ENCODE peak calls at places on chromosomes 5 and 9, in four cellular contexts. T is brain microvascular endothelial cell, E is SK-N-SH, P is fibroblast of the aortic adventitia. Y is an unnamed sample.

GRCh38 chr5:181259283-181259682 is 1.7 kb downstream of the TRIM52 start:
- DNase-seq in T (no peak), E (no peak), P (no peak), Y (no peak)

GRCh38 chr5:79235222-79235577 is 731 bp upstream of the JMY start:
- DNase-seq in T (no peak), E (no peak), P (peak; percentile 87), Y (no peak)

GRCh38 chr9:70091553-70091952 is 47.9 kb downstream of the MAMDC2 start:
- DNase-seq in T (no peak), E (no peak), P (no peak), Y (no peak)

GRCh38 chr5:171577940-171578856 is 158.8 kb downstream of the FGF18 start:
- DNase-seq in T (no peak), E (no peak), P (peak; percentile 37), Y (no peak)

GRCh38 chr5:174097486-174098185 is 52.1 kb downstream of the NSG2 start:
- DNase-seq in T (no peak), E (no peak), P (no peak), Y (no peak)

GRCh38 chr5:8864053-8864452 is 681.8 kb downstream of the SEMA5A start:
- DNase-seq in T (no peak), E (no peak), P (peak; percentile 9), Y (no peak)

GRCh38 chr9:34540826-34541225 is 18.0 kb upstream of the ENHO start:
- DNase-seq in T (peak; percentile 31), E (peak; percentile 10), P (peak; percentile 51), Y (no peak)

GRCh38 chr5:138926257-138926656 is 51.1 kb upstream of the LRRTM2 start:
- DNase-seq in T (no peak), E (no peak), P (no peak), Y (no peak)

GRCh38 chr9:8599937-8600336 is 800.4 kb upstream of the DMAC1 start:
- DNase-seq in T (no peak), E (no peak), P (no peak), Y (peak; percentile 22)

GRCh38 chr9:24391095-24391494 is 154.6 kb downstream of the IZUMO3 start:
- DNase-seq in T (no peak), E (no peak), P (no peak), Y (no peak)

GRCh38 chr5:155767480-155767879 is 559.5 kb upstream of the SGCD start:
- DNase-seq in T (no peak), E (no peak), P (no peak), Y (no peak)

GRCh38 chr5:107617052-107617451 is 53.7 kb downstream of the EFNA5 start:
- DNase-seq in T (no peak), E (no peak), P (no peak), Y (no peak)

GRCh38 chr5:122142480-122142879 is 13.1 kb downstream of the ZNF474 start:
- DNase-seq in T (peak; percentile 94), E (no peak), P (no peak), Y (no peak)

GRCh38 chr9:73183917-73184861 is 32.5 kb downstream of the ANXA1 start:
- DNase-seq in T (no peak), E (no peak), P (peak; percentile 83), Y (no peak)

GRCh38 chr9:4741365-4742031 is 496 bp upstream of the AK3 start:
- DNase-seq in T (no peak), E (no peak), P (peak; percentile 21), Y (peak; percentile 45)

GRCh38 chr5:60382761-60383160 is 317.2 kb downstream of the DEPDC1B start:
- DNase-seq in T (peak; percentile 17), E (peak; percentile 16), P (peak; percentile 70), Y (no peak)

GRCh38 chr9:126326228-126327015 is at the start of gene MVB12B:
- DNase-seq in T (no peak), E (peak; percentile 89), P (no peak), Y (peak; percentile 58)

GRCh38 chr5:74540582-74540981 is 99.9 kb downstream of the ENC1 start:
- DNase-seq in T (no peak), E (no peak), P (no peak), Y (no peak)

GRCh38 chr9:113985968-113986585 is 92.0 kb downstream of the AMBP start:
- DNase-seq in T (peak; percentile 34), E (no peak), P (no peak), Y (no peak)

GRCh38 chr5:59126665-59127354 is 543.9 kb downstream of the RAB3C start:
- DNase-seq in T (peak; percentile 53), E (no peak), P (peak; percentile 58), Y (no peak)

GRCh38 chr9:130782883-130783537 is 52.0 kb upstream of the ABL1 start:
- DNase-seq in T (no peak), E (no peak), P (peak; percentile 39), Y (no peak)

GRCh38 chr9:130779153-130779855 is 55.8 kb upstream of the ABL1 start:
- DNase-seq in T (peak; percentile 55), E (no peak), P (peak; percentile 66), Y (no peak)

GRCh38 chr9:130785053-130785452 is 50.0 kb upstream of the ABL1 start:
- DNase-seq in T (no peak), E (no peak), P (no peak), Y (no peak)

GRCh38 chr9:130780415-130780814 is 54.6 kb upstream of the ABL1 start:
- DNase-seq in T (no peak), E (no peak), P (no peak), Y (no peak)

DNA sequence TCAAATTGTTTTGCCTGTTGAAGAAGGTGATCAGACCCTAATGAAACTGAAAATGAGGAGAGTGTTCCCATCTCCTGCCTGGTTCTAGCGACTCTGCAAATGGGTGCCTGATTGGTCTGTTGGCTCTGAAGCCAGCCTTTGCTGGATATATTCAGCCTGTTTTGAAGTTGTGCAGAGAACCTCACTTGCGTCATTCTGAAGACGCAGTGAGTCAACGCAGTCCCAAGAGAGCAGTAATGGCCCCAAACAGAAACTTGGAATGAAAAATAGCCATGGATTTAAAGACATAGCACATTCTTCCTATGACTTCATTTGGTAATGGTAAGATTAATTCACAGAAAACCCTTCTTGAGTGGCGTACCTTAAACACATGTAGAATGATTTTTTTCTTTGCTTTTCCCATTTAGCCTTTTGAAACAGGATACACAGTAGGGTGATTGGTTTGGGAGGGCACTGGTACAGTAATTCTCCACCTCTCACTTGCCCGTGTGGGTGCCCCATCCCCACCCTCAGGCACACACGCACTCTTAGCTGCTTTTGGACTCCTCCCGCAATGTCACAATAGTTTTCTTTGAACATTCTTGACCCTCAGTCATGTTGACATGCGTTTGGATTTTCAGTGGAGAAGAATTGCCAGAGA is 54.1 kb upstream of the ABL1 start:
- DNase-seq in T (peak; percentile 97), E (no peak), P (peak; percentile 100), Y (no peak)
- TF ChIP-seq CTCF in T (no peak), E (no peak), P (no peak), Y (no peak)

DNA sequence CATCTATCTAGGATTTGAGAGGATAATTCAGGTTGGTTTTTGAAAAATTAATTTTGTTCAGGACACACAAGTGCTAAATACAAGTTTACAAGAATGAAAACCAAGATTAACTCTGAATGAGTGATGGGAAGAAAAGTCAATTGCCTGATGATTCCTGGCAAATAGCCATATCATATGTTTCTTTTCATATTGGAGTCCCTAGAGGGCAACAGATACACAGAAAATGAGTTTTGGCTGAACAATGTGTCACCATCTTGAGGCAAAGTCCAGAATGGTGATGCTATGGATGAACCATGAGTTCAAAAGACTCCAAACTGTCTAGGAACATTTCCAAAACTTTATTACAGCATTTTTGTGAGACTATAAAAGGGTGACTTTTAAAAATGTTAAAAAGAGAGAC is 382.9 kb downstream of the TMEM161B start:
- DNase-seq in T (no peak), E (no peak), P (no peak), Y (no peak)
- TF ChIP-seq CTCF in T (no peak), E (no peak), P (no peak), Y (no peak)

GRCh38 chr9:124840300-124840833 is 12.9 kb upstream of the WDR38 start:
- DNase-seq in T (no peak), E (peak; percentile 42), P (no peak), Y (no peak)

GRCh38 chr9:124841422-124841821 is 11.8 kb upstream of the WDR38 start:
- DNase-seq in T (no peak), E (no peak), P (no peak), Y (no peak)

GRCh38 chr9:124843635-124844034 is 9.6 kb upstream of the WDR38 start:
- DNase-seq in T (peak; percentile 80), E (no peak), P (no peak), Y (no peak)

GRCh38 chr9:124844291-124844690 is 9.0 kb upstream of the WDR38 start:
- DNase-seq in T (no peak), E (no peak), P (no peak), Y (no peak)

DNA sequence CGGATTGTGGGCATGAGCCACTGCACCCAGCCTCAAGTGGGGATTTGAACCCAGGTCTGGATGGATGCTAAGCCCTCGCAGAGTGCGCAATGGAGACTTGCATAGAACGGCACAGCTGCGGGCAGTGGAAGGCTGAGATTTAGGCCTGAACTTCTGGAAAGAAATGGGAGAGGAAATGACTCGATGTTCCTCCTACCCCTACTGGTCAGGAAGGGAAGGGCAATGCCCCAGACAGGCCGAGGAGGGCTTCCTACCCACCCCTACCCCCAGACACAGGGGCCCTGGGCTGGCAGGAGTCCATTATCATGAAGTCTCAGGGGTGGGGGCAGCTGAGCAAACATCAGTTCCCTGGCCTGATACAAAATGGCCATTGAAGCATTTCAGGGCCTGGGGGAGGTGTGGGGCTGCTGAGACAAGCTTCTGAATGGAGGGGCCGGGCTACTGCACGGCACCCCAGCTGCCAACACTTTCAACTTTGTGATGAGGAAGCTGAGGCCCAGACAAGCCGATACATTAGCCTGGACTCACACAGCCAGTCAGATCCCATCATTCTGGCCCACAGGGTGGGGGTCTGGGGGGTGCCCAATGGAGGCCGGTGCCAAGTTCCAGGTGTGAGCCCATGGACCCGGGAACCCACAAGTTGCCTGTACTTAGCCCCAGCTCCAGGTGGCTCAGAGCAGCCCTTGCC is 13.5 kb upstream of the WDR38 start:
- DNase-seq in T (no peak), E (peak; percentile 77), P (peak; percentile 36), Y (peak; percentile 49)
- TF ChIP-seq CTCF in T (peak; percentile 78), E (peak; percentile 63), P (peak; percentile 66), Y (peak; percentile 68)

DNA sequence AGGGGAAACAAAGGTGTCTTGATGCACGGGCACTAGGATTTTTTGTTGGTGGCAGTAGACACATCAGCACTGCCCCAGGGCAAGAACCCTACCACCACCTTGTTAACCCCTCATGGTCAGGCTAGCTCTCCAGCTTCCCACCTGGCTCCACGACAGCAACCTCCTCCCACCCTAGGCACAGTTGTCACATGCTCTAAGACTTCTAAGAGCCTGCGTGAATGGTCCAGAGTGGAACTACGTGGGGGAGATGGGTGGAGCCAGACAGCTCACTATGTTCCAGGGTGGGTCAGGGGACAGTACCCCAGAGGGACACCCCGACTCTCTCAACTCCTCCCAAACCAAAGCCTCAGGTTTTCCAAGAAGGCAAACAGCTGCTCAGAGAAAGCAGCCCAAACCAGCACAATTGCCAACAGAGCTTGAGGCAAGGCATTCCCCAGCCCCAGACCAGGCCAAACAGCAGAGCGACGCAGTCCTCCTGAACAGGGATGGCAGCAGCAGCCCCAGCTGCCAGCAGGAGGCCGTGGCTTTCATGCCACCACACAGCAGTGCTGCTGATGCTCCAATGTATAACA is 78.0 kb downstream of the NRG2 start:
- DNase-seq in T (no peak), E (no peak), P (no peak), Y (no peak)
- TF ChIP-seq CTCF in T (no peak), E (no peak), P (no peak), Y (no peak)

GRCh38 chr9:90872835-90873294 is 71.2 kb downstream of the SYK start:
- DNase-seq in T (no peak), E (no peak), P (no peak), Y (no peak)

GRCh38 chr9:90868555-90868954 is 66.9 kb downstream of the SYK start:
- DNase-seq in T (no peak), E (no peak), P (peak; percentile 61), Y (no peak)

GRCh38 chr9:90871327-90871935 is 69.8 kb downstream of the SYK start:
- DNase-seq in T (no peak), E (no peak), P (peak; percentile 10), Y (no peak)

GRCh38 chr9:90873422-90873821 is 71.8 kb downstream of the SYK start:
- DNase-seq in T (no peak), E (no peak), P (no peak), Y (no peak)

GRCh38 chr9:90870646-90871326 is 69.2 kb downstream of the SYK start:
- DNase-seq in T (peak; percentile 32), E (peak; percentile 50), P (peak; percentile 66), Y (no peak)
- TF ChIP-seq CTCF in T (peak; percentile 88), E (peak; percentile 95), P (peak; percentile 90), Y (peak; percentile 89)

Y was measured in glutamatergic neuron.